ENCODE peak calls at places on chromosome 18, in four cellular contexts. P is endothelial cell of umbilical vein, Z is heart left ventricle, L is ovary. D is an unnamed sample. For H3K4me1, the result is how much of the 10 kb centered on the place peaks cover.

GRCh38 chr18:35457140-35457704 is 40.5 kb downstream of the INO80C start:
- DNase-seq in P (peak), Z (no peak), L (no peak), D (no peak)

GRCh38 chr18:31819106-31819924 is 58.6 kb upstream of the SLC25A52 start:
- DNase-seq in P (peak), Z (no peak), L (no peak), D (no peak)

GRCh38 chr18:36672437-36673344 is 156.1 kb downstream of the TPGS2 start:
- DNase-seq in P (no peak), Z (no peak), L (no peak), D (no peak)

GRCh38 chr18:46275370-46275769 is 171.2 kb downstream of the HAUS1 start:
- DNase-seq in P (no peak), Z (no peak), L (no peak), D (no peak)

GRCh38 chr18:75521808-75522207 is 94.3 kb upstream of the SMIM21 start:
- DNase-seq in P (no peak), Z (no peak), L (no peak), D (no peak)

GRCh38 chr18:63758616-63759015 is 16.6 kb upstream of the SERPINB7 start:
- DNase-seq in P (no peak), Z (no peak), L (no peak), D (no peak)

GRCh38 chr18:77078671-77079070 is 53.9 kb downstream of the MBP start:
- DNase-seq in P (no peak), Z (no peak), L (no peak), D (no peak)

GRCh38 chr18:26532367-26533340 is 15.7 kb downstream of the KCTD1 start:
- DNase-seq in P (no peak), Z (no peak), L (no peak), D (no peak)

GRCh38 chr18:55093295-55093694 is 134.0 kb upstream of the CCDC68 start:
- DNase-seq in P (no peak), Z (no peak), L (no peak), D (no peak)

GRCh38 chr18:55213586-55213985 is 254.3 kb upstream of the CCDC68 start:
- DNase-seq in P (no peak), Z (no peak), L (no peak), D (no peak)

GRCh38 chr18:54775686-54776085 is 52.6 kb upstream of the RAB27B start:
- DNase-seq in P (peak), Z (no peak), L (no peak), D (no peak)

GRCh38 chr18:41146301-41146700 is 808.7 kb upstream of the PIK3C3 start:
- DNase-seq in P (peak), Z (no peak), L (no peak), D (no peak)

GRCh38 chr18:70672581-70672980 is 383.7 kb downstream of the SOCS6 start:
- DNase-seq in P (no peak), Z (no peak), L (no peak), D (no peak)

GRCh38 chr18:41870191-41870590 is 84.8 kb upstream of the PIK3C3 start:
- DNase-seq in P (no peak), Z (no peak), L (no peak), D (no peak)

GRCh38 chr18:46098616-46098933 is 479 bp upstream of the ATP5F1A start:
- DNase-seq in P (no peak), Z (no peak), L (no peak), D (no peak)

GRCh38 chr18:73707035-73707434 is 440.6 kb downstream of the FBXO15 start:
- DNase-seq in P (no peak), Z (no peak), L (no peak), D (no peak)

GRCh38 chr18:37430346-37431076 is 135.1 kb downstream of the CELF4 start:
- DNase-seq in P (no peak), Z (no peak), L (no peak), D (no peak)

GRCh38 chr18:67896471-67896870 is 380.0 kb upstream of the DSEL start:
- DNase-seq in P (peak), Z (no peak), L (no peak), D (no peak)

GRCh38 chr18:35588995-35589394 is 7.5 kb downstream of the GALNT1 start:
- DNase-seq in P (peak), Z (no peak), L (no peak), D (no peak)

GRCh38 chr18:32324173-32324572 is 134.3 kb downstream of the MEP1B start:
- DNase-seq in P (no peak), Z (no peak), L (peak), D (no peak)

GRCh38 chr18:12233378-12233777 is 20.8 kb upstream of the CIDEA start:
- DNase-seq in P (peak), Z (no peak), L (no peak), D (no peak)

GRCh38 chr18:75067996-75068645 is 140.8 kb downstream of the PTGR3 start:
- DNase-seq in P (no peak), Z (no peak), L (no peak), D (no peak)

GRCh38 chr18:50656841-50657470 is 97.1 kb downstream of the MAPK4 start:
- DNase-seq in P (no peak), Z (no peak), L (no peak), D (no peak)

GRCh38 chr18:13558132-13558531 is 168.2 kb downstream of the FAM210A start:
- DNase-seq in P (peak), Z (peak), L (no peak), D (no peak)
- H3K27ac ChIP-seq in P (no peak), Z (no peak), L (no peak), D (no peak)

GRCh38 chr18:79400591-79401381 is 5.1 kb downstream of the NFATC1 start:
- DNase-seq in P (peak), Z (peak), L (no peak), D (no peak)

GRCh38 chr18:79402977-79403722 is 7.4 kb downstream of the NFATC1 start:
- DNase-seq in P (peak), Z (peak), L (no peak), D (peak)

GRCh38 chr18:79400091-79400590 is 4.4 kb downstream of the NFATC1 start:
- DNase-seq in P (no peak), Z (peak), L (peak), D (peak)

GRCh38 chr18:79402209-79402576 is 6.5 kb downstream of the NFATC1 start:
- DNase-seq in P (no peak), Z (peak), L (no peak), D (no peak)

DNA sequence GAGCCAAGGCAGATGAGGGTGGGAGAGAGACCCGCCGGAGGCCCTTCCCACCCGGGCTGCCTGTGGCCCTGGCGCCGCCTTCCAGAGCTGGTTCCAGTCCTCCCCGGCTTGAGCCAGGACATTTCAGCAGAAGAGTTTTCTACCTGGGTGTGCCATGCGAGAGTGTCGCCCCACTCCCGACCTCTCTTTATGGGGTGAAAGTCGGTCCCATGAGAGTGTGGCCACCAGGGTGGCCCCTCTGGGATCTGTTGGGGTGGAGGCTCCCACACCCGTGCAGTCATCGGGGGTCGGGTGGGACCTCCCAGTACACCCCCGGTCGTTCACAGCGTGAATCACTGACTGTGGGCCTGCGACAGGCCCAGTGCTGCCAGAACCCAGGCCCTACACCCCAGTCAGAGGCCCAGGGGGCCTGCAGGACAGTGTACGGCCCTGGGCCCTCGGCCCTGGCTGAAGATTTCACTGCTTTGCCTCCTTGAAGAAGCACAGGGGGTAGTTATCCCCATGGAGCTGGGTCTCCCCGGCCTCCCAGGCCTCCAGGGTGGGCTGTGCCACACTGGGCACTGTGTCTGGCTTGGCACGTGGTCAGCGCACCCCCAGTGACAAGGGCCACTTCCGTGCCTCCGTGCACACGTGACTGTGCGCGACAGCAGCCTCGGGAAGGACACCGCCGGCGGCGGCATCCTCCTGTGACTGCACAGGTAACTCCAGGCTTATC is 5.9 kb downstream of the NFATC1 start:
- DNase-seq in P (no peak), Z (peak), L (no peak), D (no peak)
- H3K4me1 ChIP-seq in P (half or more), Z (half or more), L (under half), D (under half)

GRCh38 chr18:62437520-62438329 is 85.1 kb upstream of the ZCCHC2 start:
- DNase-seq in P (peak), Z (peak), L (no peak), D (peak)
- TF ChIP-seq POLR2A in P (no peak), Z (no peak), L (no peak), D (no peak)

GRCh38 chr18:48061781-48062570 is 131.5 kb upstream of the SMAD2 start:
- DNase-seq in P (no peak), Z (no peak), L (no peak), D (no peak)
- H3K27ac ChIP-seq in P (no peak), Z (no peak), L (no peak), D (no peak)

GRCh38 chr18:44823286-44823685 is 142.6 kb downstream of the SETBP1 start:
- DNase-seq in P (no peak), Z (no peak), L (no peak), D (no peak)

GRCh38 chr18:44821924-44822323 is 141.2 kb downstream of the SETBP1 start:
- DNase-seq in P (no peak), Z (no peak), L (no peak), D (no peak)

GRCh38 chr18:44823782-44824181 is 143.1 kb downstream of the SETBP1 start:
- DNase-seq in P (peak), Z (no peak), L (peak), D (no peak)

GRCh38 chr18:44826418-44827259 is 146.0 kb downstream of the SETBP1 start:
- DNase-seq in P (peak), Z (peak), L (peak), D (peak)

DNA sequence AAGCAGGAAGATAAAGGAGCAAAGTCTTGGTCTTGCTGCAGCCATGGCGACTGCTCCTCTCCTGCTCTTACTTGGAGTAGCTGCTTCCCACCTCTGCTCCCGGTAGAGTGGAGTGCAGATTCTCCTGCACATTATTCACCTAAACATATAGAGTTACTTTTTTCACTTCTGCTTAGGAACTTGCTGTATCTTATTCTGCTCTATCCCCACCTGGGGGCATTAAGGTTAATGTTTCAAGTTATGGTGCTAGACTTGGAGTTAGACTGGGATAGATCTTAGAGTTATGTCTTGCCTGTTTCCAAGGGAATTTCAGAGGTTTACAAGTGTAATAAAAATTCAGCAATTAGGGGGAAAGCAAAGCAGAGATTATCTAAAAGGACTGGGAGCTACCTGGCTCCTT is 144.2 kb downstream of the SETBP1 start:
- DNase-seq in P (no peak), Z (no peak), L (no peak), D (no peak)
- H3K4me1 ChIP-seq in P (under half), Z (under half), L (under half), D (under half)

DNA sequence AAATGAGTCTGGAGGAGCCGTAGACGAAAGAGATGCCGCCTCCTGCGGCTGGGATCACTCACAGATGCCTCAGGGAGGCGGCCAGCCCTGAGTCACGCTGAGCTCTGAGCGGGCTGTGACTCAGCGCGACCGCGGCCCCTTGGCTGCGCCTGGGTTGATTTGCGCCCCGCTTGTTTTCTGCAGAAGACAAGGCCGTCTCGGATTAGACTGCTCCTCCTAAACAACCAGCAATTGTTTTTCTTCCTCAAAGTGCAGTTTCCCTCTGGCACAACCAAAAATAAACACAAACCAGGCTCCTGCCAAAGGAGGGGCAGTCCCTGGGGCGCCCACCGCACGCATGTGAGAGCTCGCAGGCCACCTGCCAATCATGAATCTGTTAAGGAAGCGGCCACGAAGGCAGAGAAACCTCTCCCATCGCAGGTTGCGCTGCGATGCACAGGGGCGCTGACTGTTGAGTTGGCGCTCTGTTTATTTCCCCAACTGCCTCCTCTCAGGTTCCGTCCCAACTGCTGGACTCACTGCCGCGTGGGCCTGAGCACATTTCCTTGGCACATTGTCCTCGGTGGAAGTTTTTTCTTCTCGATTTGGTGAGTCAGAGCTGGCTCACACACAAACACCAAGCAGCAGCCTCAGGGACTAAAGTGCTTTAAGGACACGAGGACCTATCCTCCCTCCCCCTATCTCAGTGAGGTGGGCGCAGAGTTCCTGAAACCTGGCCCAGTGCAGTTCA is 85.2 kb upstream of the NDUFV2 start:
- DNase-seq in P (peak), Z (peak), L (peak), D (peak)
- TF ChIP-seq POLR2A in P (peak), Z (no peak), L (no peak), D (no peak)